ENCODE peak calls at places on chromosomes 12 and 14, in seven cellular contexts. M is AG04450, W is ovary, V is heart right ventricle, A is tibial artery, Y is mesothelial cell of epicardium, B is kidney. Z is an unnamed sample.

GRCh38 chr12:63753743-63754142 is 26.0 kb upstream of the RXYLT1 start:
- DNase-seq in W (no peak), M (no peak), A (no peak), V (no peak), B (no peak), Y (no peak), Z (no peak)

GRCh38 chr14:90140956-90141316 is 79.1 kb downstream of the KCNK13 start:
- DNase-seq in A (no peak), V (no peak), W (no peak), Y (no peak), B (no peak), M (no peak), Z (no peak)

GRCh38 chr14:72745991-72746980 is 147.6 kb downstream of the DPF3 start:
- DNase-seq in M (peak; percentile 68), V (no peak), A (no peak), B (no peak), Y (no peak), W (no peak), Z (no peak)

GRCh38 chr14:37081220-37081619 is 91.2 kb downstream of the SLC25A21 start:
- DNase-seq in A (no peak), Y (no peak), M (no peak), W (no peak), V (no peak), B (no peak), Z (no peak)

GRCh38 chr12:48061943-48062719 is 43.7 kb downstream of the SENP1 start:
- DNase-seq in A (no peak), V (no peak), Y (no peak), M (no peak), W (no peak), B (no peak), Z (no peak)

GRCh38 chr12:8662592-8662991 is at the start of gene MFAP5:
- DNase-seq in W (no peak), M (no peak), B (no peak), V (peak; percentile 15), A (no peak), Y (no peak), Z (no peak)

GRCh38 chr12:48000878-48001321 is 3.4 kb downstream of the COL2A1 start:
- DNase-seq in V (peak; percentile 30), W (peak; percentile 38), Y (no peak), M (no peak), A (peak; percentile 64), B (peak; percentile 53), Z (no peak)

GRCh38 chr12:3339221-3339620 is 151.8 kb upstream of the PRMT8 start:
- DNase-seq in V (no peak), B (no peak), M (no peak), A (no peak), Y (no peak), W (no peak), Z (no peak)

DNA sequence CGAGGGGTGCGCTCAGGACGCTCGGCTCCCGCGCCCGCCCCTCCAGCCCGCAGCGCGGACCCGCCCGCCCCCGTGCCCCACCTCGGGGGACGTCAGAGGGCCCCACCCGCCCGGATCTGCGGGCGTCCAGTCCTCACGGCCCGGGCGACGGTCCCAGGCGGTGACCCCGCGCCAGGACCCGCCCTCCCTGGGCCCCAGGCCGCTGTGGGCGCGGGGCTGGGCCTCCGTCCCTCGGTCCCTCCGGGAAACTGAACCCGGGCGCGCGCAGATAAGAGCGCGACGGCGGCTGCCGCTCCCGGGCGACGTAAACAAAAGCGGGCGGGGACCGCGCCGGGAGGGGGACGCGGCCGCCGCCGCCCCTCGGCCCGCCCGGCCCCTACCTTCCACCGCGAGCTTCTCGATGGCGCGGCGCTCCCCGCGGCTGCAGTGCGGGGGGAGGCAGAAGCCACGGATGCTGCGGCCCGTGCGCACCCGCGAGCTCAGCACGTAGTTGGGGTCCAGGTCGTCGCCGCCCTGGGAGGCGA is 1.1 kb downstream of the CKB start:
- DNase-seq in Y (no peak), M (no peak), W (peak; percentile 63), V (no peak), A (no peak), B (peak; percentile 83), Z (no peak)
- TF ChIP-seq CTCF in Y (no peak), M (no peak), W (no peak), V (no peak), A (no peak), B (no peak), Z (no peak)

GRCh38 chr14:65414961-65415589 is 2.5 kb downstream of the FUT8 start:
- DNase-seq in Y (no peak), W (no peak), M (peak; percentile 6), B (no peak), A (no peak), V (peak; percentile 16), Z (no peak)
- TF ChIP-seq CTCF in Y (peak; percentile 32), W (peak; percentile 16), M (peak; percentile 68), B (peak; percentile 28), A (peak; percentile 32), V (peak; percentile 62), Z (peak; percentile 49)

DNA sequence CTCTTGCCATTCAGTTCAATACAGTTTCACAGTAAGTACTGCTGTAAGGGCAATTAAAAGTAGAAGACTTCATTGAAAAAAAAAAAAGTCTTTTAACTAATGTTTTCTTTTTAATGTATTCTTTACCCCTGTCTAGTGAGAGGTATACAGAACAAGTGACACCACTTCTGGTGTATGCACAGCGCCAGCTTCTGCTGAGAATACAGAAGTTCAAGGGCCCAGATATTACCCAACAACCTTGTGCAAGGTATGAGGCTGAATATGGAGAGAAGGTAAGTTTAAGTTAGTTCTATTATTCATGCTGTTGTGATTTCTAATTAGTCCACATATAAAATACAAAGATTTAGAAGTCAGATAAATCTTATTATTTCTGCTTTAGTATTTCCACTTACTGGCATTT is 168.7 kb downstream of the CFAP54 start:
- DNase-seq in B (no peak), V (no peak), Y (no peak), W (no peak), M (no peak), A (no peak), Z (no peak)
- TF ChIP-seq CTCF in B (no peak), V (no peak), Y (no peak), W (no peak), M (no peak), A (no peak), Z (no peak)

GRCh38 chr14:64391986-64392385 is 3.8 kb downstream of the MTHFD1 start:
- DNase-seq in V (no peak), W (no peak), M (no peak), A (no peak), Y (no peak), B (no peak), Z (no peak)

GRCh38 chr14:64387738-64388532 is at the start of gene MTHFD1:
- DNase-seq in M (peak; percentile 99), Y (peak; percentile 98), V (peak; percentile 99), A (peak; percentile 100), W (peak; percentile 99), B (peak; percentile 100), Z (peak; percentile 92)

GRCh38 chr14:64394423-64394822 is 6.3 kb downstream of the MTHFD1 start:
- DNase-seq in W (no peak), B (no peak), A (no peak), M (no peak), V (no peak), Y (no peak), Z (no peak)

GRCh38 chr14:64388533-64389243 is 535 bp downstream of the MTHFD1 start:
- DNase-seq in Y (peak; percentile 20), V (no peak), W (no peak), A (no peak), B (peak; percentile 74), M (no peak), Z (no peak)

DNA sequence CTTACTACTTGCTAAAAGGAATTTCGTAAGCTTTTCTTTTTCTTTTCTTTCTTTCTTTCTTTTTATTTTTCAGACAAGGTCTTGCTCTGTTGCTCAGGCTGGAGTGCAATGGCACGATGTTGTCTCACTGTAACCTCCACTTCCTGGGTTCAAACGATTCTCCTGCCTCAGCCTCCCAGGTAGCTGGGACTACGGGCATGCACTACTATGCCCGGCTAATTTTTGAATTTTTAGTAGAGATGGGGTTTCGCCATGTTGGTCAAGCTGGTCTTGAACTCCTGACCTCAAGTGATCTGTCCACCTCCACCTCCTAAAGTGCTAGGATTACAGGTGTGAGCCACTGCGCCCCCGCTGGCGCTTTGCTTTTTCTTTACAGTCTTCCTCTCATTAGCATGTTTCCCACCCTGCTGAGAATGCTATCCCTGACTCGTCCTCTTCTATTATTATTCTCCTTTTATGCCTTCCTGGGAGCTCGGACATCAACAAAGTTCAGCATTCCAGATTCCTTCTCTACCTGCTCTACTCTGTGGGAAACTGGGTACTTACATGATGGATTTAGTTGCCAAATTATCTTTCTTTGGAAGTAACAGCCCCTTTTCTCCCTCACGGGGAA is 3.1 kb downstream of the MTHFD1 start:
- DNase-seq in V (no peak), B (no peak), Y (no peak), W (no peak), A (no peak), M (no peak), Z (no peak)
- TF ChIP-seq CTCF in V (no peak), B (no peak), Y (no peak), W (no peak), A (no peak), M (no peak), Z (no peak)

DNA sequence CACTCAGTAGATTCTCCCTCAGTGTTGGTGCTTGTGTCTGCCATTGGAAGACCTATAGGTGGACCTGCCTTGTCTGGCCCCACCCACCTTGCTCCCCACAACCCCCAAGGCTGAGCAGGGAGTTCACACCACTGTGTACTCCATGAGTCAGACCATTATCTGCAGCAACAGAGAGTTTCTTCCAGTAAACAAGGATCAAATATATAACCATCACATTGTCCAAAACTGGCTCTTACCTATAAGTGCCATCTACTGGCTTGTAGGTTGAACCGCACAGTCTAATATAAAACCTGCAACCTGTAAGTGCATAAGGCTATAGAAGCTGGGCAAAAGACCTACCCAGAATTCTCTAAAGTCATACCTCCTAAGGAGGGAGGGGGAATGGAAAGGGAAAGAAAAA is 7.9 kb downstream of the TAS2R13 start:
- DNase-seq in W (no peak), B (no peak), Y (no peak), M (no peak), V (no peak), A (no peak), Z (no peak)
- TF ChIP-seq CTCF in W (no peak), B (no peak), Y (no peak), M (no peak), V (no peak), A (no peak), Z (no peak)